ENCODE peak calls at places on chromosome 2, in five cellular contexts. H, V, Q, D and R are unnamed samples. For H3K4me1, the result is how much of the 10 kb centered on the place peaks cover.

GRCh38 chr2:235836416-235837042 is 331.7 kb downstream of the GBX2 start:
- DNase-seq in D (no peak), V (no peak), H (peak), Q (no peak), R (no peak)

GRCh38 chr2:237259201-237259600 is 154.8 kb downstream of the COL6A3 start:
- DNase-seq in Q (no peak), V (no peak), D (no peak), H (no peak), R (no peak)

GRCh38 chr2:60882971-60883753 is 1.8 kb downstream of the REL start:
- DNase-seq in D (no peak), V (no peak), Q (no peak), H (peak), R (peak)

GRCh38 chr2:67255933-67256615 is 141.1 kb upstream of the ETAA1 start:
- DNase-seq in Q (no peak), V (no peak), H (no peak), D (no peak), R (no peak)

GRCh38 chr2:128504242-128505149 is 185.8 kb upstream of the HS6ST1 start:
- DNase-seq in V (peak), H (no peak), D (no peak), Q (no peak), R (no peak)

GRCh38 chr2:152506843-152507242 is 171.9 kb downstream of the FMNL2 start:
- DNase-seq in H (no peak), Q (no peak), V (no peak), D (no peak), R (no peak)

GRCh38 chr2:10462178-10463083 is 14.3 kb upstream of the ODC1 start:
- DNase-seq in Q (no peak), V (no peak), D (no peak), H (no peak), R (no peak)

GRCh38 chr2:60215295-60215990 is 338.0 kb downstream of the BCL11A start:
- DNase-seq in V (no peak), Q (no peak), H (peak), D (peak), R (peak)

GRCh38 chr2:174826051-174826450 is 61.8 kb upstream of the CHRNA1 start:
- DNase-seq in D (no peak), V (no peak), H (no peak), Q (no peak), R (no peak)

GRCh38 chr2:2527162-2527561 is 196.1 kb upstream of the MYT1L start:
- DNase-seq in H (no peak), V (no peak), Q (no peak), D (no peak), R (no peak)

GRCh38 chr2:235780410-235780809 is 286.6 kb downstream of the AGAP1 start:
- DNase-seq in H (no peak), V (no peak), Q (no peak), D (no peak), R (no peak)

GRCh38 chr2:240930631-240931318 is 24.6 kb downstream of the CROCC2 start:
- DNase-seq in Q (peak), H (no peak), V (peak), D (no peak), R (peak)

GRCh38 chr2:237097911-237098702 is 12.4 kb downstream of the COPS8 start:
- DNase-seq in D (no peak), V (no peak), H (no peak), Q (no peak), R (no peak)

GRCh38 chr2:44955593-44956449 is 14.3 kb downstream of the SIX3 start:
- DNase-seq in D (no peak), V (peak), H (peak), Q (peak), R (peak)

GRCh38 chr2:19851116-19851515 is 50.7 kb downstream of the TTC32 start:
- DNase-seq in D (peak), V (no peak), Q (no peak), H (peak), R (no peak)

GRCh38 chr2:10839813-10840212 is 27.2 kb upstream of the PDIA6 start:
- DNase-seq in Q (no peak), H (peak), D (no peak), V (no peak), R (no peak)

GRCh38 chr2:239052720-239053665 is 205.1 kb downstream of the TWIST2 start:
- DNase-seq in Q (no peak), H (no peak), V (no peak), D (no peak), R (no peak)

GRCh38 chr2:67215214-67215613 is 181.9 kb upstream of the ETAA1 start:
- DNase-seq in V (peak), D (peak), H (peak), Q (peak), R (peak)

DNA sequence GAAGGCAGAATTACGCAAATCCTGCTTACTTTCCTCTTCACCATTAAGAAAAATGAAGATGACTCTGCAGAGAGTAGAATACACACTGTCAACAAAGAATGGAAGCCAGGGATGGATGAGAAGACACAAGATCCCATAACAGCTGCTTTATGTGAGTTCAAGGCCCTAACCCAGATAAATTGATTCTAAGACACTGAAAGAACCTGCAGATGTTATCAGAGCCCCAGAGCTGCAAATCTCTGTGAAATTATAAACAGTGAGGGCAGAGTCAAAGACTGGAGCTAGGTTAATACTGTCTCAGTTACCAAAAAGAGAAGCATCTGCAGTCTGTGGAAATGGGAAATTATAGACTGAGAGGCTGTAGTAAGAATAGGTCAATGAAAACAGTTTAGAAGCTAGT is 320.1 kb upstream of the PKDCC start:
- DNase-seq in H (no peak), V (no peak), D (no peak), Q (no peak), R (no peak)
- H3K27ac ChIP-seq in H (no peak), V (no peak), D (no peak), Q (no peak), R (no peak)

GRCh38 chr2:88624477-88624876 is 2.8 kb downstream of the EIF2AK3 start:
- DNase-seq in Q (no peak), H (no peak), V (no peak), D (no peak), R (no peak)

GRCh38 chr2:88620015-88620414 is 7.2 kb downstream of the EIF2AK3 start:
- DNase-seq in V (no peak), H (no peak), D (no peak), Q (no peak), R (no peak)

GRCh38 chr2:88626171-88627054 is 851 bp downstream of the EIF2AK3 start:
- DNase-seq in D (no peak), V (peak), H (peak), Q (peak), R (peak)

GRCh38 chr2:88621432-88621831 is 5.8 kb downstream of the EIF2AK3 start:
- DNase-seq in Q (no peak), V (no peak), D (no peak), H (no peak), R (no peak)

GRCh38 chr2:88622307-88622706 is 5.0 kb downstream of the EIF2AK3 start:
- DNase-seq in Q (no peak), V (no peak), D (no peak), H (no peak), R (no peak)
- H3K4me3 ChIP-seq in Q (no peak), V (no peak), D (no peak), H (no peak), R (no peak)

GRCh38 chr2:119934319-119934718 is 78.6 kb upstream of the EPB41L5 start:
- DNase-seq in Q (no peak), H (no peak), V (no peak), D (no peak), R (no peak)

GRCh38 chr2:119932809-119933208 is 80.1 kb upstream of the EPB41L5 start:
- DNase-seq in H (no peak), D (no peak), Q (no peak), V (no peak), R (no peak)

GRCh38 chr2:119929537-119929936 is 83.3 kb upstream of the EPB41L5 start:
- DNase-seq in V (no peak), Q (no peak), H (no peak), D (no peak), R (no peak)
- H3K4me1 ChIP-seq in V (under half), Q (under half), H (under half), D (under half), R (under half)

GRCh38 chr2:70044290-70045040 is 42.8 kb upstream of the PCBP1 start:
- DNase-seq in H (no peak), V (no peak), Q (peak), D (no peak), R (peak)

GRCh38 chr2:70046534-70046933 is 40.7 kb upstream of the PCBP1 start:
- DNase-seq in H (no peak), D (no peak), V (no peak), Q (no peak), R (no peak)

GRCh38 chr2:70049261-70049660 is 38.0 kb upstream of the PCBP1 start:
- DNase-seq in H (no peak), V (no peak), D (no peak), Q (no peak), R (no peak)

GRCh38 chr2:70045932-70046331 is 41.3 kb upstream of the PCBP1 start:
- DNase-seq in D (no peak), V (no peak), H (no peak), Q (no peak), R (no peak)

DNA sequence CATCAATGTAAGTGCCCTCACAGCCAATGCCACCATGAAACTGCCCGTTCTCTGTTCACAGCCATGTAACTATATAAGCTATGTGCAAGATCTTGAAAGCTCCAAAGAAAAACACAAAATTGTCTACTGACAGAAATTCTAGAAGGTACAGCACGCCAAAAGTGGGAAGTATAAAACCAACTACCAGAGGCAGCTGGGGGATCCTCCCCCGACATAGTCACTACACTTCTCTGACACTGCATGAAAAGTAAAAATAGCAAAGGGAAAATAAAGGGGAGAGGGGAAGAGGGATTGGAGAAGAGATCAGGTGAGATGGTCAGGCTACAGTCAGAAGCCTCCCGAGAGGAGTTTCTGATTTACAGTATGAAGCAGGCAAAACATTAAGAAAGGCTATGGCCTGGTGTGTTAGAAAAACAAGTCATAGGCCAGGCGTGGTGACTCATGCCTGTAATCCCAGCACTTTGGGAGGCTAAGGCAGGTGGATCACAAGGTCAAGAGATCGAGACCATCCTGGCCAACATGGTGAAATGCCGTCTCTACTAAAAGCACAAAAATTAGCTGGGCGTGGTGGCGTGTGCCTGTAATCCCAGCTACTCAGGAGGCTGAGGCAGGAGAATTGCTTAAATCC is 39.8 kb upstream of the PCBP1 start:
- DNase-seq in D (no peak), V (no peak), H (no peak), Q (no peak), R (no peak)
- H3K27ac ChIP-seq in D (no peak), V (no peak), H (no peak), Q (no peak), R (no peak)

DNA sequence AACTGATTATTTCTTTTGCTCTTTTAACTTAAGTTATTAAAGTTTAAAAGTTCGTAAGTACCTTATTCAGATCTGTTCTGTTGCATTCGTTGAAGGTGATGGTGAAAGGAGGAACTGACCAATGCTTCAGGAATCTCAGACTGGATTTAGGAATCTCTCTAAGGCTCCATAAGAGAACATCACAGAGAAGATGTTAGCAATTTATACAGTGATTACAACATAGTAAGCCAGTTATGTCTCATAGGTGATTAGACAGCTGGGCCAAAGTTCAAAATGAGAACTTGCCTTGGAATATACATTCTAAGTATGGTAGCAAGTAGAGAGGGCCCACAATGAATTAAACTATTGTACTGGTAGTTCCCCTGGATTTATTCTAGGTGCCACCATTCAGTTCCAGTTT is 3.2 kb downstream of the MARS2 start:
- DNase-seq in Q (no peak), H (no peak), V (no peak), D (no peak), R (no peak)
- H3K4me3 ChIP-seq in Q (no peak), H (peak), V (no peak), D (no peak), R (no peak)

GRCh38 chr2:127103243-127104165 is 3.5 kb downstream of the BIN1 start:
- DNase-seq in H (no peak), Q (peak), D (no peak), V (no peak), R (no peak)

GRCh38 chr2:127100261-127101047 is 6.5 kb downstream of the BIN1 start:
- DNase-seq in D (no peak), H (no peak), V (no peak), Q (peak), R (peak)

GRCh38 chr2:127102464-127103242 is 4.3 kb downstream of the BIN1 start:
- DNase-seq in Q (peak), V (no peak), D (no peak), H (no peak), R (no peak)

GRCh38 chr2:127101756-127102463 is 5.0 kb downstream of the BIN1 start:
- DNase-seq in V (no peak), Q (peak), D (no peak), H (no peak), R (no peak)

DNA sequence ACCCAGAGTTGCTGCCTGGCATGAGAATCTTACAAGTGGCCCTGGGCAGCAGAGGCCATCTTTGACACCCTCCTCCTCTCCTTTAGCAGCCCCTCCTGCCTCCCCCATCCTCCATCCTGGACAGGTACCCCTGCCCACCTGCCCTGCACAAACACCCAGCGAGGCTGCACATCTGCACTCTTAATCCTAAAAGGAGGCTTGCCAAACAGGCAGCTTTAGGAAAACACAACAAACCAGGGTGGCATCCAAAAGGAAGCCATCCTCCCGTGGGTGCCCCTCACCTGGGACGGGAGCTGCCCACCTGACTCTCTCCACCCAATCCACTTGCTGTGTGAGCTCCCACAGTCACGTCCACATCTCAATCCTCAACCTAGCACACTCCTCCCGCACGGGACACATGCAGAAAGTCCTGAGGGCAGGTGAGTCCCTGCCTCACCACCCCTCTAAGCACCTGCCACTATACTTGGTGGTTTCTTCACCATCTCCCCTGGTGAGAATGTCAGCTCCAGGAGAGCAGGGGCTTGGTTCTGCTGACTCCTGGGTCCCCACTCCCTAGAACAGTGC is 5.8 kb downstream of the BIN1 start:
- DNase-seq in D (no peak), H (no peak), V (no peak), Q (peak), R (no peak)
- H3K4me1 ChIP-seq in D (under half), H (under half), V (under half), Q (half or more), R (under half)

DNA sequence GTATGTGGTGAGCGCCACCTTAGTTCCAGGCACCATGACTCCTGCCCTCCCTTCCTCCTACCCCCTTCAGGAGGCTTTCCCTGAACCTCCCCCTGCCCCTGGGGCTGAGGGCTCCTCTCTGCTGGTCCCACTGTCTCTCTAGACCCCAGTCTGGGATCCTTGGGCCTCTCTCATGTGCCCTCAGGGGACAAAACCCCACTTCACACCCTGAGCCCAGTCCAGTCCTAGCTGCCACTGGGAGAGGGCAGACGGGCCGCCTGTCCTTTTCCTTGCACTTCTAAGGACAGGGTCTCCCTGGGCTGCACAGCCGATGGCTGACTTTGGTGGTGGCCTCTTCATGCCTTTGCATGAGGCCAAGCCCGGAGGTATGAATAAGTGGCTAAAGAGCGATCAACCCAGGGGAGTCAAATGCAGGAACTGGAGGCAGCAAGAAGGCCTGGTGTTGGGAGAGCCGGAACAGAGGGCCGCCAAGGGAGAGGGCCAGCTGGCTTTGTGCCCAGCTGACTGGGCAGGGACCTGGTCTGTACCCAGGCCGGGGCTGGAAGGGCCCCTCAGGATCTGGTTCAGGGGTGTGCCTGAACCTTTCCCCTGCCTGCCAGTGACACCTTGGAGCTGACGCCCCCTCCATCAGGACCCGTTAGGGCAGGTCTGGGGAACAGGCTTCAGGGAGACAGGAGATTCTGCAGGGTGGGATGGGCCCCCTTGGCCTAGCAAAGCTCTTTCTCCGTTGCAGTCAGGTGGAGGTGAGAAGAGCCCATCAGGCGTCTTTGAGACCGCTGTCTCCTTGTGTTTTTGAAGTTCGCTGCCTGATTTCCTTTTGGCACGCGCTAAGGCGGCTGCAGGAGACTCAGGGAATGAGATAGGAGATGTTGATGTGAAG is 29.6 kb downstream of the GLI2 start:
- DNase-seq in V (peak), Q (no peak), H (no peak), D (no peak), R (no peak)
- H3K27ac ChIP-seq in V (peak), Q (no peak), H (peak), D (no peak), R (peak)